ENCODE peak calls at places on chromosomes 4 and X, in seven cellular contexts. D, B, W, K, Z, A and C are unnamed samples.

GRCh38 chrX:37697169-37697760 is 11.7 kb downstream of the XK start:
- DNase-seq in D (no peak), B (peak), W (no peak), K (no peak), Z (no peak), A (no peak), C (no peak)

GRCh38 chr4:58453956-58454355 is 1343.8 kb upstream of the IGFBP7 start:
- DNase-seq in D (no peak), B (no peak), W (no peak), K (no peak), Z (no peak), A (no peak), C (no peak)

GRCh38 chr4:53281438-53281837 is 84.4 kb downstream of the SCFD2 start:
- DNase-seq in D (no peak), B (no peak), W (no peak), K (no peak), Z (peak), A (no peak), C (no peak)

GRCh38 chr4:3252831-3253641 is 4.1 kb downstream of the MSANTD1 start:
- DNase-seq in D (no peak), B (no peak), W (no peak), K (no peak), Z (no peak), A (peak), C (no peak)

GRCh38 chrX:152656890-152657289 is 19.2 kb downstream of the GABRQ start:
- DNase-seq in D (no peak), B (no peak), W (no peak), K (no peak), Z (no peak), A (no peak), C (no peak)

GRCh38 chr4:39814403-39815185 is 116.7 kb downstream of the UBE2K start:
- DNase-seq in D (no peak), B (peak), W (no peak), K (no peak), Z (peak), A (no peak), C (peak)

GRCh38 chrX:10450229-10450958 is 170.0 kb downstream of the MID1 start:
- DNase-seq in D (no peak), B (peak), W (no peak), K (no peak), Z (peak), A (no peak), C (no peak)

GRCh38 chrX:54482839-54483593 is 13.0 kb downstream of the FGD1 start:
- DNase-seq in D (no peak), B (no peak), W (no peak), K (peak), Z (no peak), A (no peak), C (no peak)

GRCh38 chrX:39857780-39858179 is 240.0 kb downstream of the BCOR start:
- DNase-seq in D (no peak), B (no peak), W (no peak), K (no peak), Z (no peak), A (no peak), C (no peak)

GRCh38 chrX:113274801-113275200 is 434.2 kb upstream of the AMOT start:
- DNase-seq in D (no peak), B (no peak), W (no peak), K (no peak), Z (no peak), A (no peak), C (no peak)

GRCh38 chr4:124964251-124964650 is 251.7 kb upstream of the ANKRD50 start:
- DNase-seq in D (no peak), B (no peak), W (no peak), K (no peak), Z (no peak), A (no peak), C (no peak)

GRCh38 chr4:78689224-78689623 is 86.9 kb upstream of the BMP2K start:
- DNase-seq in D (no peak), B (no peak), W (no peak), K (no peak), Z (peak), A (no peak), C (no peak)

GRCh38 chrX:31279359-31279758 is 207.5 kb upstream of the FTHL17 start:
- DNase-seq in D (no peak), B (no peak), W (no peak), K (peak), Z (peak), A (no peak), C (no peak)